ENCODE peak calls at places on chromosome 14, in seven cellular contexts. T is neural crest cell; F is activated CD4-positive, alpha-beta T cell treated with anti-CD3 and anti-CD28 coated beads, Interleukin-2, amount 50 U/mL, for 48 hours; D is epithelial cell of esophagus; Q is central memory CD8-positive, alpha-beta T cell; B is C1 segment of cervical spinal cord; Z is memory B cell. A is an unnamed sample.

GRCh38 chr14:63186453-63186852 is 17.8 kb upstream of the RHOJ start:
- DNase-seq in T (no peak), F (no peak), D (no peak), Q (no peak), B (no peak), Z (no peak), A (no peak)

GRCh38 chr14:87615822-87616679 is 376.9 kb downstream of the GALC start:
- DNase-seq in T (peak; percentile 75), F (peak; percentile 49), D (peak; percentile 73), Q (no peak), B (no peak), Z (no peak), A (peak; percentile 19)

GRCh38 chr14:95533391-95533821 is 1.4 kb upstream of the GLRX5 start:
- DNase-seq in T (no peak), F (peak; percentile 28), D (peak; percentile 27), Q (no peak), B (no peak), Z (no peak), A (no peak)

GRCh38 chr14:104247336-104248202 is 109.2 kb downstream of the KIF26A start:
- DNase-seq in T (no peak), F (no peak), D (no peak), Q (no peak), B (no peak), Z (no peak), A (no peak)

GRCh38 chr14:29857545-29857944 is 70.1 kb downstream of the PRKD1 start:
- DNase-seq in T (no peak), F (no peak), D (no peak), Q (no peak), B (no peak), Z (peak; percentile 34), A (no peak)

GRCh38 chr14:94971750-94972149 is 185.6 kb downstream of the DICER1 start:
- DNase-seq in T (no peak), F (no peak), D (no peak), Q (no peak), B (peak; percentile 43), Z (no peak), A (no peak)

GRCh38 chr14:93794756-93795155 is 6.5 kb upstream of the PRIMA1 start:
- DNase-seq in T (no peak), F (no peak), D (no peak), Q (no peak), B (no peak), Z (no peak), A (no peak)

GRCh38 chr14:71438684-71439083 is 493.5 kb upstream of the RGS6 start:
- DNase-seq in T (no peak), F (no peak), D (no peak), Q (no peak), B (no peak), Z (no peak), A (no peak)

GRCh38 chr14:58239259-58240210 is 5.1 kb upstream of the PSMA3 start:
- DNase-seq in T (peak; percentile 79), F (peak; percentile 81), D (peak; percentile 51), Q (peak; percentile 75), B (peak; percentile 41), Z (peak; percentile 88), A (no peak)

GRCh38 chr14:99605299-99605961 is 1.4 kb upstream of the CCDC85C start:
- DNase-seq in T (peak; percentile 44), F (peak; percentile 78), D (peak; percentile 77), Q (peak; percentile 68), B (peak; percentile 41), Z (peak; percentile 52), A (peak; percentile 78)

GRCh38 chr14:44211718-44212117 is 295.4 kb downstream of the FSCB start:
- DNase-seq in T (no peak), F (no peak), D (no peak), Q (no peak), B (no peak), Z (no peak), A (no peak)

GRCh38 chr14:92439551-92440344 is 73.8 kb upstream of the RIN3 start:
- DNase-seq in T (no peak), F (no peak), D (no peak), Q (no peak), B (peak; percentile 32), Z (peak; percentile 17), A (no peak)

GRCh38 chr14:21070083-21070609 is at the start of gene ARHGEF40:
- DNase-seq in T (peak; percentile 62), F (peak; percentile 27), D (no peak), Q (no peak), B (peak; percentile 82), Z (no peak), A (peak; percentile 63)